ENCODE peak calls at places on chromosomes 5 and 9, in eight cellular contexts. X is right cardiac atrium; P is left lung; A is natural killer cell; K is pancreas; U is activated naive CD8-positive, alpha-beta T cell treated with anti-CD3 and anti-CD28 coated beads, Interleukin-2, amount 10 ng/mL, durations not matched to agents 7 days and 5 days; B is A549; N is effector memory CD8-positive, alpha-beta T cell. C is an unnamed sample.

GRCh38 chr9:136511670-136512592 is 29.1 kb upstream of the SEC16A start:
- ATAC-seq in X (peak; percentile 79), U (no peak), K (no peak), P (peak; percentile 26), A (no peak), N (no peak), B (no peak), C (peak; percentile 69)

GRCh38 chr5:72241346-72242003 is 78.6 kb downstream of the MRPS27 start:
- ATAC-seq in X (no peak), N (no peak), U (no peak), K (peak; percentile 74), A (no peak), P (no peak), B (no peak), C (no peak)

GRCh38 chr5:7904170-7904569 is 35.2 kb downstream of the MTRR start:
- ATAC-seq in B (peak; percentile 47), N (no peak), X (no peak), A (no peak), U (no peak), K (no peak), P (peak; percentile 39), C (no peak)

GRCh38 chr5:60820593-60821487 is 23.2 kb downstream of the ELOVL7 start:
- ATAC-seq in N (no peak), A (no peak), K (no peak), B (no peak), X (no peak), P (no peak), U (no peak), C (no peak)

GRCh38 chr5:122586351-122586750 is 188.5 kb upstream of the SNX2 start:
- ATAC-seq in A (no peak), P (peak; percentile 33), X (no peak), N (no peak), U (no peak), B (no peak), K (no peak), C (no peak)

GRCh38 chr5:134503937-134504437 is 21.5 kb upstream of the JADE2 start:
- ATAC-seq in K (no peak), N (no peak), X (no peak), B (no peak), A (no peak), U (no peak), P (no peak), C (no peak)

GRCh38 chr9:132507670-132508469 is 74.5 kb upstream of the BARHL1 start:
- ATAC-seq in P (peak; percentile 90), X (peak; percentile 46), U (peak; percentile 72), B (peak; percentile 80), A (peak; percentile 85), K (peak; percentile 87), N (peak; percentile 61), C (peak; percentile 61)

GRCh38 chr9:91308144-91308543 is 53.6 kb downstream of the AUH start:
- ATAC-seq in B (no peak), K (no peak), P (no peak), U (no peak), A (no peak), N (no peak), X (no peak), C (no peak)

GRCh38 chr9:69215774-69216482 is 41.9 kb downstream of the TJP2 start:
- ATAC-seq in A (no peak), K (peak; percentile 52), B (no peak), U (no peak), N (no peak), X (peak; percentile 90), P (peak; percentile 23), C (no peak)

GRCh38 chr5:140044041-140044440 is 942 bp upstream of the NRG2 start:
- ATAC-seq in A (no peak), N (no peak), U (no peak), P (no peak), B (no peak), X (no peak), K (no peak), C (no peak)

GRCh38 chr9:125681657-125682056 is 25.4 kb downstream of the MAPKAP1 start:
- ATAC-seq in B (no peak), X (no peak), N (no peak), U (no peak), K (no peak), A (no peak), P (no peak), C (no peak)

GRCh38 chr5:82074968-82075367 is 103.1 kb downstream of the ATG10 start:
- ATAC-seq in U (no peak), B (no peak), X (no peak), P (no peak), K (no peak), N (no peak), A (no peak), C (no peak)

GRCh38 chr9:121285835-121286687 is 18.1 kb downstream of the GSN start:
- ATAC-seq in U (no peak), K (peak; percentile 2), X (peak; percentile 60), P (peak; percentile 0), A (no peak), B (peak; percentile 35), N (no peak), C (peak; percentile 44)

GRCh38 chr5:170861855-170862766 is at the start of gene RANBP17:
- ATAC-seq in N (peak; percentile 27), B (peak; percentile 89), U (no peak), A (peak; percentile 94), X (peak; percentile 88), K (peak; percentile 90), P (peak; percentile 90), C (peak; percentile 80)

GRCh38 chr5:63310644-63311043 is 651.6 kb downstream of the HTR1A start:
- ATAC-seq in A (no peak), P (peak; percentile 41), B (no peak), X (no peak), N (no peak), U (no peak), K (no peak), C (no peak)

GRCh38 chr9:93458702-93459101 is 5.3 kb upstream of the FAM120AOS start:
- ATAC-seq in K (no peak), X (peak; percentile 8), U (no peak), A (no peak), N (no peak), P (peak; percentile 37), B (no peak), C (no peak)

GRCh38 chr5:27034531-27034930 is 3.9 kb downstream of the CDH9 start:
- ATAC-seq in X (no peak), K (no peak), U (no peak), B (no peak), P (no peak), N (no peak), A (no peak), C (no peak)